ENCODE peak calls at places on chromosomes 13 and 19, in nine cellular contexts. One of them, this sample, is unnamed.

GRCh38 chr13:39561971-39562370 is 41.0 kb downstream of the LHFPL6 start:
- DNase-seq in A673: no peak
- DNase-seq in astrocyte of the spinal cord: no peak
- DNase-seq in cardiac fibroblast: no peak
- DNase-seq in MM.1S: no peak
- DNase-seq in WTC11: no peak
- DNase-seq in GM13977: no peak
- DNase-seq in testis: no peak
- DNase-seq in bronchial epithelial cell: peak
- DNase-seq in this sample: no peak

GRCh38 chr13:30805603-30806011 is 70.3 kb downstream of the ALOX5AP start:
- DNase-seq in A673: no peak
- DNase-seq in astrocyte of the spinal cord: peak
- DNase-seq in cardiac fibroblast: no peak
- DNase-seq in MM.1S: no peak
- DNase-seq in WTC11: no peak
- DNase-seq in GM13977: no peak
- DNase-seq in testis: peak
- DNase-seq in bronchial epithelial cell: no peak
- DNase-seq in this sample: no peak

GRCh38 chr13:68993154-68993553 is 1114.5 kb upstream of the ATXN8OS start:
- DNase-seq in A673: no peak
- DNase-seq in astrocyte of the spinal cord: no peak
- DNase-seq in cardiac fibroblast: no peak
- DNase-seq in MM.1S: no peak
- DNase-seq in WTC11: no peak
- DNase-seq in GM13977: no peak
- DNase-seq in testis: no peak
- DNase-seq in bronchial epithelial cell: no peak
- DNase-seq in this sample: no peak

GRCh38 chr19:51751655-51752054 is at the start of gene FPR1:
- DNase-seq in A673: peak
- DNase-seq in astrocyte of the spinal cord: peak
- DNase-seq in cardiac fibroblast: peak
- DNase-seq in MM.1S: no peak
- DNase-seq in WTC11: no peak
- DNase-seq in GM13977: no peak
- DNase-seq in testis: no peak
- DNase-seq in bronchial epithelial cell: peak
- DNase-seq in this sample: no peak

GRCh38 chr19:2171349-2172145 is 7.8 kb downstream of the DOT1L start:
- DNase-seq in A673: no peak
- DNase-seq in astrocyte of the spinal cord: no peak
- DNase-seq in cardiac fibroblast: peak
- DNase-seq in MM.1S: no peak
- DNase-seq in WTC11: peak
- DNase-seq in GM13977: peak
- DNase-seq in testis: peak
- DNase-seq in bronchial epithelial cell: no peak
- DNase-seq in this sample: peak

GRCh38 chr13:28493740-28494536 is 990 bp downstream of the FLT1 start:
- DNase-seq in A673: no peak
- DNase-seq in astrocyte of the spinal cord: no peak
- DNase-seq in cardiac fibroblast: peak
- DNase-seq in MM.1S: no peak
- DNase-seq in WTC11: peak
- DNase-seq in GM13977: peak
- DNase-seq in testis: no peak
- DNase-seq in bronchial epithelial cell: no peak
- DNase-seq in this sample: no peak

GRCh38 chr13:36418022-36418805 is 14.1 kb upstream of the CCNA1 start:
- DNase-seq in A673: peak
- DNase-seq in astrocyte of the spinal cord: peak
- DNase-seq in cardiac fibroblast: peak
- DNase-seq in MM.1S: peak
- DNase-seq in WTC11: no peak
- DNase-seq in GM13977: no peak
- DNase-seq in testis: no peak
- DNase-seq in bronchial epithelial cell: peak
- DNase-seq in this sample: no peak

GRCh38 chr13:30493670-30494381 is 28.1 kb upstream of the HMGB1 start:
- DNase-seq in A673: no peak
- DNase-seq in astrocyte of the spinal cord: no peak
- DNase-seq in cardiac fibroblast: no peak
- DNase-seq in MM.1S: no peak
- DNase-seq in WTC11: no peak
- DNase-seq in GM13977: no peak
- DNase-seq in testis: no peak
- DNase-seq in bronchial epithelial cell: no peak
- DNase-seq in this sample: no peak

GRCh38 chr13:49298903-49299605 is 51.3 kb downstream of the CDADC1 start:
- DNase-seq in A673: no peak
- DNase-seq in astrocyte of the spinal cord: no peak
- DNase-seq in cardiac fibroblast: no peak
- DNase-seq in MM.1S: no peak
- DNase-seq in WTC11: no peak
- DNase-seq in GM13977: no peak
- DNase-seq in testis: peak
- DNase-seq in bronchial epithelial cell: no peak
- DNase-seq in this sample: no peak

GRCh38 chr19:4310247-4311121 is 6.1 kb downstream of the FSD1 start:
- DNase-seq in A673: no peak
- DNase-seq in astrocyte of the spinal cord: no peak
- DNase-seq in cardiac fibroblast: peak
- DNase-seq in MM.1S: no peak
- DNase-seq in WTC11: peak
- DNase-seq in GM13977: no peak
- DNase-seq in testis: peak
- DNase-seq in bronchial epithelial cell: no peak
- DNase-seq in this sample: no peak

GRCh38 chr13:24348797-24349515 is 39.6 kb downstream of the C1QTNF9 start:
- DNase-seq in A673: no peak
- DNase-seq in astrocyte of the spinal cord: no peak
- DNase-seq in cardiac fibroblast: peak
- DNase-seq in MM.1S: no peak
- DNase-seq in WTC11: no peak
- DNase-seq in GM13977: no peak
- DNase-seq in testis: no peak
- DNase-seq in bronchial epithelial cell: peak
- DNase-seq in this sample: no peak

DNA sequence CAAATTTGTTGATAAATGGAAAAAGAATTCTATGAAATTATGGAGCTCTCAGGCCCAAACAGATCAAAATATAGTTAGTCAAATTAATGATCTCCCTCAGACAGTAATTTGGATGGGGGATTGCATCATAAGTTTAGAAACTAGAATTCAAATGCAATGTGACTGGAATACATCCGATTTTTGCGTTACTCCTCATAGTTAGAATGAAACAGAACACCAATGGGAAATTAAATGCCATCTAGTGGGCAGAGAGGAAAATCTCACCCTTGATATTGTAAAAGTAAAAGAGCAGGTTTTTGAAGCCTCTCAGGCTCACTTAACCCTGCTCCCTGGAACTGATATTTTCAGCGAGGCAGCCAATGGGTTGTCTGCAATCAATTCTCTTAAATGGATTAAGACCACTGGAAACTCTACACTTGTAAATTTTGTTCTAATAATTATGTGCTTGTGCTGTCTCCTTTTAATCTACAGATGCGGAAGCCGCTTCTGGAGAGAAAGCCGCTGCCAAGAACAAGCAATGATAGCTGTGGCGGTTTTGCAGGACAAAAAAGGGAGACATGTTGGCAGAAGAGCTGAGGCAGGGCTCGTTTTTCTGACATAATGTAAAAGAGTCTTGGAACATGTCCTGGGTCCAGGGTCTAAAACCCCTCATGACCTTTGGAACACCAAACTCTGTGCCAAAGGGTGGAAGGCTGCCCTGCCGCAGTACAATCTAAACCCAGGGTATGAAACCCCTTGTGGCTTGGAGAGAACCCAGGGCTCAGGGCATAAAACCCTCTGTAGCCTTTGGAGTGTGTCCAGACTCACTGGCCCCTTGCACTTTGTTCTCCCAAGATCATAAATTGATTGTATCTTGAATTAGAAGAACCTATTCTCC is 12.9 kb downstream of the ZNF417 start:
- DNase-seq in A673: peak
- DNase-seq in astrocyte of the spinal cord: peak
- DNase-seq in cardiac fibroblast: peak
- DNase-seq in MM.1S: no peak
- DNase-seq in WTC11: no peak
- DNase-seq in GM13977: no peak
- DNase-seq in testis: no peak
- DNase-seq in bronchial epithelial cell: peak
- DNase-seq in this sample: no peak
- TF ChIP-seq CTCF in A673: peak
- TF ChIP-seq CTCF in astrocyte of the spinal cord: peak
- TF ChIP-seq CTCF in cardiac fibroblast: peak
- TF ChIP-seq CTCF in MM.1S: peak
- TF ChIP-seq CTCF in WTC11: peak
- TF ChIP-seq CTCF in GM13977: peak
- TF ChIP-seq CTCF in testis: no peak
- TF ChIP-seq CTCF in bronchial epithelial cell: peak
- TF ChIP-seq CTCF in this sample: peak

DNA sequence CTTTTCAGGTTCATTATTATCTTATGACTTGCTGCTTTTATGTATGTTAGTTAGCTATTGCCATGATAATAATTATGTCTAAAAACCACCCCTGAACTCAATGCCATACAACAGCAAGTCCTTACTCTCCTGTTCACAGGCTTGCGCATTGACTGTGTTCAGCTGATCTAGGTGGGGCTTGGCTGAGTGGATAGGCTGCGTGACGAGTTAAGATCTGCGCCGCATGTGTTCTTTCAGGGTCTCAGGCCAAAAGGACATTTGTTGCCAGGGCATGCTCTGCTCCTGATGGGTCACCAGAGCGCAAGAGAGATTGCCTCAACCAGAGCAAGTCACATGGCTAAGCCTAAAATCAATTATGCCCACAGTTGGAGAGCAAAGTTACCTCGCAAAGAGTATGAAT is 859 bp downstream of the ZNF568 start:
- DNase-seq in A673: peak
- DNase-seq in astrocyte of the spinal cord: peak
- DNase-seq in cardiac fibroblast: peak
- DNase-seq in MM.1S: no peak
- DNase-seq in WTC11: no peak
- DNase-seq in GM13977: no peak
- DNase-seq in testis: peak
- DNase-seq in bronchial epithelial cell: peak
- DNase-seq in this sample: no peak
- TF ChIP-seq CTCF in A673: no peak
- TF ChIP-seq CTCF in astrocyte of the spinal cord: no peak
- TF ChIP-seq CTCF in cardiac fibroblast: no peak
- TF ChIP-seq CTCF in MM.1S: no peak
- TF ChIP-seq CTCF in WTC11: no peak
- TF ChIP-seq CTCF in GM13977: no peak
- TF ChIP-seq CTCF in testis: no peak
- TF ChIP-seq CTCF in bronchial epithelial cell: no peak
- TF ChIP-seq CTCF in this sample: no peak

GRCh38 chr13:41196620-41197019 is 2.3 kb upstream of the KBTBD7 start:
- DNase-seq in A673: no peak
- DNase-seq in astrocyte of the spinal cord: no peak
- DNase-seq in cardiac fibroblast: peak
- DNase-seq in MM.1S: no peak
- DNase-seq in WTC11: no peak
- DNase-seq in GM13977: no peak
- DNase-seq in testis: no peak
- DNase-seq in bronchial epithelial cell: peak
- DNase-seq in this sample: no peak

GRCh38 chr13:41199061-41199460 is 4.7 kb upstream of the KBTBD7 start:
- DNase-seq in A673: no peak
- DNase-seq in astrocyte of the spinal cord: no peak
- DNase-seq in cardiac fibroblast: no peak
- DNase-seq in MM.1S: no peak
- DNase-seq in WTC11: no peak
- DNase-seq in GM13977: no peak
- DNase-seq in testis: no peak
- DNase-seq in bronchial epithelial cell: no peak
- DNase-seq in this sample: no peak

GRCh38 chr13:41193469-41193868 is 900 bp downstream of the KBTBD7 start:
- DNase-seq in A673: no peak
- DNase-seq in astrocyte of the spinal cord: no peak
- DNase-seq in cardiac fibroblast: no peak
- DNase-seq in MM.1S: no peak
- DNase-seq in WTC11: no peak
- DNase-seq in GM13977: no peak
- DNase-seq in testis: peak
- DNase-seq in bronchial epithelial cell: no peak
- DNase-seq in this sample: no peak

GRCh38 chr13:41196011-41196410 is 1.6 kb upstream of the KBTBD7 start:
- DNase-seq in A673: no peak
- DNase-seq in astrocyte of the spinal cord: no peak
- DNase-seq in cardiac fibroblast: no peak
- DNase-seq in MM.1S: no peak
- DNase-seq in WTC11: no peak
- DNase-seq in GM13977: no peak
- DNase-seq in testis: no peak
- DNase-seq in bronchial epithelial cell: no peak
- DNase-seq in this sample: no peak

DNA sequence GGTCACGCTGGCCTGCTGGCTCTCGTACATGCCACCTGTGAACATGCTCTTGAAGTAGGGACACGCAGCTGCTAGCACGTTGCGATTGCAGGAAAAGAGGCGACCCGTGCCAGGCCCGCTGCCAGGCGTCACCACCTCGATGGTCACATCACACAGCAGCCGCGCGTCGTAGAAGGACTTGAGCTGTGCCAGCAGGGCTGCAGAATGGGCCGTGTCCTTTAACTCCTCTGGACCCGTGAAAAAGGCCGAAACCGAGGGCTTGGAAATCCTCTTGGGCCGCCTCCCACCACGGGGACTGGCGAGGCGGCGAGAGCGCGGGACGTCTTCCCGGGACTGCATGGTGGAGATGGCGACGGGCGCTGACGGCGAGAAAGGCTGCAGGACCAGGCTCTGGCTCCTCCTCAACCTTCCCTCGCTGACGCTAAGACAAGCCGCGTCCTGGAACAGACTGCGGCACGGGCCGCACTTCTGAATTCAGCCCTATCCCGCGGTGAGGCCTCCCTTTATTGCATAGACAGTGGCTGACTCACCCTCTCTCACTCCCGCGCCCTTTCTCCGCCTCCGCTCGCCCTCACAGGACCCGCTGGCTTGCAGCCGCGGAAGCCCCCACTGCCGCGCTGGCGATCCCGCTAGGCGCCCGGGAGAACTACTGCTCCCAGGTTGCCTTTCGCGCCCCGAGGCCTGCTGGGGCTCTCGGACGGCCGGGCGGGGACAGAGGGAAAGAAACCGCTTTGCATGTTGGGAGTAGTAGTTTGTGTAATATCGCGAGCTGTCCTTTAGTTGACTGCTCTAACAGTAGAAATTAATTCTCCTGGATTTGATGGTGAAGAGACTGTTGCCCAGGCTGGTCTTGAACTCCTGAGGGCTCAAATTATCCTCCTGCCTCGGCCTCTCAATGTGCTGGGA is at the start of gene KBTBD7:
- DNase-seq in A673: peak
- DNase-seq in astrocyte of the spinal cord: peak
- DNase-seq in cardiac fibroblast: peak
- DNase-seq in MM.1S: peak
- DNase-seq in WTC11: peak
- DNase-seq in GM13977: peak
- DNase-seq in testis: peak
- DNase-seq in bronchial epithelial cell: peak
- DNase-seq in this sample: peak
- TF ChIP-seq CTCF in A673: no peak
- TF ChIP-seq CTCF in astrocyte of the spinal cord: no peak
- TF ChIP-seq CTCF in cardiac fibroblast: no peak
- TF ChIP-seq CTCF in MM.1S: no peak
- TF ChIP-seq CTCF in WTC11: no peak
- TF ChIP-seq CTCF in GM13977: no peak
- TF ChIP-seq CTCF in testis: peak
- TF ChIP-seq CTCF in bronchial epithelial cell: no peak
- TF ChIP-seq CTCF in this sample: no peak

GRCh38 chr19:19276851-19277250 is 3.8 kb upstream of the TM6SF2 start:
- DNase-seq in A673: no peak
- DNase-seq in astrocyte of the spinal cord: no peak
- DNase-seq in cardiac fibroblast: peak
- DNase-seq in MM.1S: no peak
- DNase-seq in WTC11: no peak
- DNase-seq in GM13977: no peak
- DNase-seq in testis: no peak
- DNase-seq in bronchial epithelial cell: no peak
- DNase-seq in this sample: peak
- TF ChIP-seq CTCF in A673: no peak
- TF ChIP-seq CTCF in astrocyte of the spinal cord: no peak
- TF ChIP-seq CTCF in cardiac fibroblast: no peak
- TF ChIP-seq CTCF in MM.1S: no peak
- TF ChIP-seq CTCF in WTC11: no peak
- TF ChIP-seq CTCF in GM13977: no peak
- TF ChIP-seq CTCF in testis: no peak
- TF ChIP-seq CTCF in bronchial epithelial cell: no peak
- TF ChIP-seq CTCF in this sample: no peak